ENCODE peak calls at places on chromosome 13, in four cellular contexts. X is astrocyte of the hippocampus; C is EL; Y is CD8-positive, alpha-beta memory T cell. T is an unnamed sample.

GRCh38 chr13:93861818-93862217 is 617.7 kb downstream of the DCT start:
- DNase-seq in C (peak), Y (no peak), X (peak), T (peak)

GRCh38 chr13:74987124-74987690 is 494.8 kb downstream of the TBC1D4 start:
- DNase-seq in Y (no peak), X (no peak), C (no peak), T (no peak)

GRCh38 chr13:52359534-52359933 is 46.4 kb downstream of the THSD1 start:
- DNase-seq in C (no peak), Y (no peak), X (no peak), T (no peak)

GRCh38 chr13:48857576-48857975 is 118.1 kb upstream of the FNDC3A start:
- DNase-seq in X (no peak), C (no peak), Y (no peak), T (no peak)

GRCh38 chr13:98622926-98623325 is 46.0 kb upstream of the STK24 start:
- DNase-seq in X (no peak), Y (no peak), C (no peak), T (no peak)

GRCh38 chr13:43230989-43231388 is 207.6 kb downstream of the DNAJC15 start:
- DNase-seq in C (no peak), X (no peak), Y (no peak), T (no peak)

GRCh38 chr13:36912983-36913382 is 7.1 kb downstream of the SMAD9 start:
- DNase-seq in C (no peak), Y (no peak), X (no peak), T (no peak)

GRCh38 chr13:37427843-37428494 is 170.6 kb downstream of the POSTN start:
- DNase-seq in X (no peak), C (no peak), Y (no peak), T (no peak)

GRCh38 chr13:32381539-32381938 is 46.4 kb downstream of the N4BP2L1 start:
- DNase-seq in X (peak), Y (no peak), C (peak), T (peak)

GRCh38 chr13:26727633-26728032 is 33.0 kb downstream of the GPR12 start:
- DNase-seq in X (no peak), Y (no peak), C (no peak), T (no peak)

GRCh38 chr13:56736966-56737365 is 403.8 kb upstream of the PRR20A start:
- DNase-seq in C (no peak), X (no peak), Y (no peak), T (no peak)

GRCh38 chr13:27465611-27466010 is 15.2 kb upstream of the MTIF3 start:
- DNase-seq in Y (no peak), C (no peak), X (no peak), T (no peak)

GRCh38 chr13:76663941-76664340 is 222.3 kb downstream of the KCTD12 start:
- DNase-seq in Y (no peak), C (no peak), X (no peak), T (no peak)

GRCh38 chr13:66563076-66563475 is 667.1 kb downstream of the PCDH9 start:
- DNase-seq in X (no peak), Y (no peak), C (no peak), T (peak)

GRCh38 chr13:33123066-33123940 is 107.1 kb downstream of the KL start:
- DNase-seq in C (peak), X (peak), Y (no peak), T (no peak)

GRCh38 chr13:98890920-98891319 is 86.9 kb downstream of the DOCK9 start:
- DNase-seq in Y (no peak), C (no peak), X (no peak), T (no peak)

GRCh38 chr13:95298971-95299627 is 2.2 kb downstream of the ABCC4 start:
- DNase-seq in X (peak), C (peak), Y (no peak), T (peak)

GRCh38 chr13:25111557-25111956 is 15.6 kb downstream of the PABPC3 start:
- DNase-seq in C (peak), X (peak), Y (no peak), T (peak)

GRCh38 chr13:35164324-35164932 is 222.4 kb downstream of the NBEA start:
- DNase-seq in C (peak), X (peak), Y (no peak), T (peak)

GRCh38 chr13:52779028-52779612 is 39.5 kb upstream of the CNMD start:
- DNase-seq in C (no peak), X (peak), Y (no peak), T (no peak)

GRCh38 chr13:43159007-43159406 is 135.6 kb downstream of the DNAJC15 start:
- DNase-seq in C (peak), Y (no peak), X (peak), T (no peak)

GRCh38 chr13:44093607-44094583 is 214.2 kb downstream of the LACC1 start:
- DNase-seq in Y (no peak), C (no peak), X (no peak), T (no peak)

GRCh38 chr13:82867284-82867683 is 1015.0 kb downstream of the SLITRK1 start:
- DNase-seq in Y (no peak), C (no peak), X (no peak), T (no peak)

GRCh38 chr13:84702174-84702573 is 819.9 kb upstream of the SLITRK1 start:
- DNase-seq in Y (no peak), X (no peak), C (no peak), T (no peak)

GRCh38 chr13:99542788-99543406 is 41.6 kb downstream of the TM9SF2 start:
- DNase-seq in C (no peak), Y (no peak), X (no peak), T (no peak)

GRCh38 chr13:19644947-19645439 is 11.5 kb downstream of the MPHOSPH8 start:
- DNase-seq in Y (no peak), C (no peak), X (no peak), T (no peak)

GRCh38 chr13:113839536-113840204 is 24.2 kb downstream of the GAS6 start:
- DNase-seq in C (no peak), Y (no peak), X (no peak), T (no peak)